ENCODE peak calls at places on chromosomes 5 and 9, in five cellular contexts. H is RPMI7951, V is NCI-H69, Q is psoas muscle, T is fibroblast of lung. Y is an unnamed sample.

GRCh38 chr9:3922846-3923245 is 377.0 kb downstream of the GLIS3 start:
- DNase-seq in H (no peak), V (peak), Q (no peak), T (peak), Y (no peak)

GRCh38 chr9:135073081-135073740 is 14.3 kb upstream of the OLFM1 start:
- DNase-seq in H (no peak), V (no peak), Q (no peak), T (no peak), Y (no peak)

GRCh38 chr5:30918171-30918570 is 275.3 kb upstream of the CDH6 start:
- DNase-seq in H (no peak), V (no peak), Q (no peak), T (peak), Y (no peak)

GRCh38 chr5:160556886-160557285 is 135.2 kb downstream of the PTTG1 start:
- DNase-seq in H (peak), V (no peak), Q (no peak), T (peak), Y (no peak)

GRCh38 chr5:34584165-34584564 is 72.0 kb upstream of the RAI14 start:
- DNase-seq in H (no peak), V (peak), Q (no peak), T (no peak), Y (peak)

GRCh38 chr5:2656186-2656585 is 95.3 kb downstream of the IRX2 start:
- DNase-seq in H (peak), V (no peak), Q (no peak), T (peak), Y (no peak)

GRCh38 chr5:178474562-178475184 is 115.5 kb downstream of the COL23A1 start:
- DNase-seq in H (no peak), V (no peak), Q (no peak), T (no peak), Y (no peak)

GRCh38 chr5:172929371-172929838 is 29.8 kb upstream of the RPL26L1 start:
- DNase-seq in H (peak), V (no peak), Q (no peak), T (peak), Y (no peak)

GRCh38 chr9:123927625-123928308 is 2.2 kb downstream of the DENND1A start:
- DNase-seq in H (peak), V (peak), Q (peak), T (no peak), Y (no peak)

GRCh38 chr9:78029601-78030552 is 1.7 kb downstream of the GNAQ start:
- DNase-seq in H (peak), V (peak), Q (peak), T (peak), Y (no peak)

GRCh38 chr5:38607930-38608545 is 51.6 kb upstream of the LIFR start:
- DNase-seq in H (peak), V (no peak), Q (no peak), T (peak), Y (peak)

GRCh38 chr5:67012241-67012640 is 184.4 kb downstream of the CD180 start:
- DNase-seq in H (no peak), V (peak), Q (no peak), T (peak), Y (no peak)

GRCh38 chr9:98568234-98568922 is 140.4 kb downstream of the GABBR2 start:
- DNase-seq in H (no peak), V (no peak), Q (no peak), T (no peak), Y (no peak)

GRCh38 chr5:144698454-144698853 is 527.8 kb downstream of the KCTD16 start:
- DNase-seq in H (no peak), V (peak), Q (no peak), T (peak), Y (no peak)

GRCh38 chr9:80994892-80995291 is 694.5 kb downstream of the TLE1 start:
- DNase-seq in H (peak), V (no peak), Q (no peak), T (peak), Y (no peak)

GRCh38 chr9:27371382-27371781 is 74.4 kb upstream of the EQTN start:
- DNase-seq in H (no peak), V (no peak), Q (no peak), T (peak), Y (no peak)

GRCh38 chr9:125460346-125460745 is 198.7 kb downstream of the GAPVD1 start:
- DNase-seq in H (no peak), V (no peak), Q (no peak), T (peak), Y (no peak)

GRCh38 chr5:107500840-107501239 is 169.9 kb downstream of the EFNA5 start:
- DNase-seq in H (no peak), V (peak), Q (no peak), T (no peak), Y (no peak)

GRCh38 chr9:121698627-121699270 is 47.3 kb downstream of the DAB2IP start:
- DNase-seq in H (no peak), V (peak), Q (peak), T (peak), Y (no peak)

GRCh38 chr5:127650649-127651048 is 1.8 kb downstream of the CTXN3 start:
- DNase-seq in H (no peak), V (no peak), Q (no peak), T (peak), Y (no peak)

GRCh38 chr9:134024828-134025605 is at the start of gene BRD3OS:
- DNase-seq in H (peak), V (peak), Q (peak), T (peak), Y (peak)

GRCh38 chr5:139014726-139015125 is 139.6 kb upstream of the LRRTM2 start:
- DNase-seq in H (peak), V (no peak), Q (no peak), T (peak), Y (no peak)

GRCh38 chr5:121086671-121087070 is 622.6 kb downstream of the PRR16 start:
- DNase-seq in H (no peak), V (no peak), Q (no peak), T (no peak), Y (no peak)

GRCh38 chr5:37619353-37619752 is 220.5 kb downstream of the GDNF start:
- DNase-seq in H (peak), V (no peak), Q (no peak), T (peak), Y (no peak)

GRCh38 chr5:133130387-133131118 is 78.7 kb downstream of the HSPA4 start:
- DNase-seq in H (no peak), V (peak), Q (no peak), T (no peak), Y (no peak)

GRCh38 chr5:94433393-94434149 is 184.8 kb downstream of the KIAA0825 start:
- DNase-seq in H (no peak), V (peak), Q (no peak), T (peak), Y (no peak)

GRCh38 chr5:1885777-1886633 is 3.3 kb upstream of the IRX4 start:
- DNase-seq in H (no peak), V (no peak), Q (no peak), T (no peak), Y (no peak)

GRCh38 chr5:73558950-73559349 is 6.5 kb downstream of the ANKRA2 start:
- DNase-seq in H (no peak), V (peak), Q (no peak), T (no peak), Y (no peak)

GRCh38 chr9:80932181-80932580 is 757.2 kb downstream of the TLE1 start:
- DNase-seq in H (no peak), V (no peak), Q (no peak), T (no peak), Y (no peak)

GRCh38 chr5:139639619-139640431 is 8.3 kb upstream of the CXXC5 start:
- DNase-seq in H (peak), V (peak), Q (peak), T (no peak), Y (no peak)

GRCh38 chr5:172777381-172778222 is 6.6 kb upstream of the DUSP1 start:
- DNase-seq in H (peak), V (peak), Q (peak), T (peak), Y (no peak)

GRCh38 chr5:31855527-31855862 is 216.6 kb downstream of the PDZD2 start:
- DNase-seq in H (no peak), V (no peak), Q (no peak), T (no peak), Y (no peak)

GRCh38 chr9:80157561-80157983 is 585.8 kb downstream of the TLE4 start:
- DNase-seq in H (peak), V (peak), Q (no peak), T (peak), Y (peak)

GRCh38 chr5:54520438-54520846 is 2.9 kb downstream of the SNX18 start:
- DNase-seq in H (peak), V (no peak), Q (no peak), T (peak), Y (no peak)

GRCh38 chr5:16590685-16591084 is 26.1 kb downstream of the RETREG1 start:
- DNase-seq in H (no peak), V (no peak), Q (no peak), T (no peak), Y (no peak)